ENCODE peak calls at places on chromosomes 6 and 20, in six cellular contexts. One of them, this sample, is unnamed.
A peak's percentile ranks its signal among the peaks of the same experiment; 100 is the strongest.

GRCh38 chr20:47950103-47950502 is 164.8 kb upstream of the SULF2 start:
- DNase-seq in HepG2: no peak
- DNase-seq in suprapubic skin: no peak
- DNase-seq in GM12878: no peak
- DNase-seq in SK-N-SH: peak; percentile 40
- DNase-seq in stomach: no peak
- DNase-seq in this sample: no peak

GRCh38 chr20:56111951-56112730 is 106.8 kb upstream of the CBLN4 start:
- DNase-seq in suprapubic skin: no peak
- DNase-seq in HepG2: no peak
- DNase-seq in SK-N-SH: no peak
- DNase-seq in stomach: no peak
- DNase-seq in GM12878: no peak
- DNase-seq in this sample: no peak

GRCh38 chr6:36327226-36328009 is 9.3 kb downstream of the BNIP5 start:
- DNase-seq in SK-N-SH: no peak
- DNase-seq in stomach: no peak
- DNase-seq in suprapubic skin: no peak
- DNase-seq in HepG2: no peak
- DNase-seq in GM12878: no peak
- DNase-seq in this sample: no peak

GRCh38 chr20:22562620-22563019 is 21.8 kb downstream of the FOXA2 start:
- DNase-seq in SK-N-SH: no peak
- DNase-seq in stomach: no peak
- DNase-seq in suprapubic skin: no peak
- DNase-seq in HepG2: no peak
- DNase-seq in GM12878: no peak
- DNase-seq in this sample: no peak

GRCh38 chr20:38932457-38933120 is 6.4 kb downstream of the FAM83D start:
- DNase-seq in HepG2: no peak
- DNase-seq in stomach: no peak
- DNase-seq in SK-N-SH: no peak
- DNase-seq in suprapubic skin: no peak
- DNase-seq in GM12878: no peak
- DNase-seq in this sample: no peak

GRCh38 chr6:63546236-63546635 is 26.0 kb upstream of the LOC128125822 start:
- DNase-seq in GM12878: no peak
- DNase-seq in HepG2: no peak
- DNase-seq in stomach: no peak
- DNase-seq in SK-N-SH: no peak
- DNase-seq in suprapubic skin: no peak
- DNase-seq in this sample: no peak

GRCh38 chr20:64228086-64228485 is 27.5 kb upstream of the PCMTD2 start:
- DNase-seq in SK-N-SH: no peak
- DNase-seq in stomach: no peak
- DNase-seq in HepG2: no peak
- DNase-seq in suprapubic skin: no peak
- DNase-seq in GM12878: no peak
- DNase-seq in this sample: no peak

GRCh38 chr20:48308882-48309281 is 518.9 kb downstream of the PREX1 start:
- DNase-seq in HepG2: no peak
- DNase-seq in GM12878: no peak
- DNase-seq in suprapubic skin: no peak
- DNase-seq in SK-N-SH: no peak
- DNase-seq in stomach: no peak
- DNase-seq in this sample: no peak

GRCh38 chr6:33579828-33580714 is at the start of gene BAK1:
- DNase-seq in SK-N-SH: peak; percentile 97
- DNase-seq in stomach: peak; percentile 93
- DNase-seq in suprapubic skin: peak; percentile 95
- DNase-seq in HepG2: peak; percentile 93
- DNase-seq in GM12878: peak; percentile 56
- DNase-seq in this sample: no peak

GRCh38 chr20:38450412-38450975 is 15.4 kb upstream of the SNHG17 start:
- DNase-seq in SK-N-SH: no peak
- DNase-seq in HepG2: no peak
- DNase-seq in GM12878: no peak
- DNase-seq in suprapubic skin: no peak
- DNase-seq in stomach: no peak
- DNase-seq in this sample: no peak

GRCh38 chr6:15927531-15928230 is 201.2 kb upstream of the MYLIP start:
- DNase-seq in SK-N-SH: no peak
- DNase-seq in stomach: no peak
- DNase-seq in suprapubic skin: no peak
- DNase-seq in HepG2: no peak
- DNase-seq in GM12878: no peak
- DNase-seq in this sample: no peak

GRCh38 chr6:16095180-16095579 is 33.7 kb upstream of the MYLIP start:
- DNase-seq in HepG2: no peak
- DNase-seq in stomach: no peak
- DNase-seq in GM12878: no peak
- DNase-seq in suprapubic skin: no peak
- DNase-seq in SK-N-SH: no peak
- DNase-seq in this sample: no peak

GRCh38 chr6:148628251-148628650 is 118.6 kb upstream of the UST start:
- DNase-seq in HepG2: no peak
- DNase-seq in SK-N-SH: no peak
- DNase-seq in GM12878: no peak
- DNase-seq in stomach: no peak
- DNase-seq in suprapubic skin: no peak
- DNase-seq in this sample: no peak

GRCh38 chr6:43184268-43184985 is 2.4 kb downstream of the CUL9 start:
- DNase-seq in HepG2: no peak
- DNase-seq in SK-N-SH: no peak
- DNase-seq in GM12878: no peak
- DNase-seq in stomach: no peak
- DNase-seq in suprapubic skin: peak; percentile 60
- DNase-seq in this sample: no peak

GRCh38 chr6:161038229-161039003 is 46.8 kb downstream of the MAP3K4 start:
- DNase-seq in stomach: no peak
- DNase-seq in HepG2: no peak
- DNase-seq in GM12878: peak; percentile 72
- DNase-seq in suprapubic skin: no peak
- DNase-seq in SK-N-SH: no peak
- DNase-seq in this sample: no peak

GRCh38 chr6:156658186-156658585 is 119.0 kb upstream of the ARID1B start:
- DNase-seq in stomach: no peak
- DNase-seq in suprapubic skin: no peak
- DNase-seq in HepG2: no peak
- DNase-seq in GM12878: no peak
- DNase-seq in SK-N-SH: no peak
- DNase-seq in this sample: no peak

GRCh38 chr6:53929340-53930120 is 134.7 kb downstream of the LRRC1 start:
- DNase-seq in GM12878: no peak
- DNase-seq in SK-N-SH: no peak
- DNase-seq in suprapubic skin: peak; percentile 71
- DNase-seq in HepG2: no peak
- DNase-seq in stomach: no peak
- DNase-seq in this sample: no peak

GRCh38 chr20:23776067-23776771 is 25.5 kb upstream of the CST1 start:
- DNase-seq in GM12878: no peak
- DNase-seq in stomach: no peak
- DNase-seq in SK-N-SH: no peak
- DNase-seq in HepG2: no peak
- DNase-seq in suprapubic skin: no peak
- DNase-seq in this sample: peak; percentile 77

GRCh38 chr6:33914519-33915120 is 110.8 kb upstream of the MLN start:
- DNase-seq in suprapubic skin: no peak
- DNase-seq in stomach: no peak
- DNase-seq in SK-N-SH: no peak
- DNase-seq in HepG2: no peak
- DNase-seq in GM12878: no peak
- DNase-seq in this sample: no peak

GRCh38 chr6:72132851-72133250 is 246.5 kb downstream of the RIMS1 start:
- DNase-seq in SK-N-SH: peak; percentile 23
- DNase-seq in stomach: no peak
- DNase-seq in suprapubic skin: no peak
- DNase-seq in GM12878: no peak
- DNase-seq in HepG2: no peak
- DNase-seq in this sample: no peak

GRCh38 chr20:20199338-20200160 is 147.2 kb downstream of the CFAP61 start:
- DNase-seq in SK-N-SH: peak; percentile 76
- DNase-seq in stomach: no peak
- DNase-seq in suprapubic skin: no peak
- DNase-seq in HepG2: no peak
- DNase-seq in GM12878: no peak
- DNase-seq in this sample: no peak

GRCh38 chr6:129542705-129543104 is 167.3 kb downstream of the ARHGAP18 start:
- DNase-seq in GM12878: no peak
- DNase-seq in SK-N-SH: no peak
- DNase-seq in HepG2: no peak
- DNase-seq in suprapubic skin: no peak
- DNase-seq in stomach: no peak
- DNase-seq in this sample: no peak

GRCh38 chr6:111464184-111464583 is 18.8 kb downstream of the REV3L start:
- DNase-seq in SK-N-SH: no peak
- DNase-seq in GM12878: no peak
- DNase-seq in stomach: no peak
- DNase-seq in HepG2: peak; percentile 62
- DNase-seq in suprapubic skin: no peak
- DNase-seq in this sample: no peak

GRCh38 chr20:528923-529594 is 14.5 kb downstream of the CSNK2A1 start:
- DNase-seq in HepG2: no peak
- DNase-seq in suprapubic skin: no peak
- DNase-seq in stomach: no peak
- DNase-seq in SK-N-SH: no peak
- DNase-seq in GM12878: no peak
- DNase-seq in this sample: no peak

GRCh38 chr20:3209023-3209945 is at the start of gene ITPA:
- DNase-seq in GM12878: no peak
- DNase-seq in stomach: peak; percentile 57
- DNase-seq in suprapubic skin: peak; percentile 77
- DNase-seq in HepG2: peak; percentile 75
- DNase-seq in SK-N-SH: peak; percentile 89
- DNase-seq in this sample: no peak

GRCh38 chr20:19975901-19976300 is 41.3 kb upstream of the NAA20 start:
- DNase-seq in GM12878: no peak
- DNase-seq in stomach: peak; percentile 46
- DNase-seq in suprapubic skin: no peak
- DNase-seq in SK-N-SH: no peak
- DNase-seq in HepG2: no peak
- DNase-seq in this sample: no peak

GRCh38 chr6:166655251-166655650 is 28.2 kb upstream of the RPS6KA2 start:
- DNase-seq in HepG2: peak; percentile 15
- DNase-seq in suprapubic skin: no peak
- DNase-seq in SK-N-SH: no peak
- DNase-seq in GM12878: no peak
- DNase-seq in stomach: peak; percentile 37
- DNase-seq in this sample: no peak

DNA sequence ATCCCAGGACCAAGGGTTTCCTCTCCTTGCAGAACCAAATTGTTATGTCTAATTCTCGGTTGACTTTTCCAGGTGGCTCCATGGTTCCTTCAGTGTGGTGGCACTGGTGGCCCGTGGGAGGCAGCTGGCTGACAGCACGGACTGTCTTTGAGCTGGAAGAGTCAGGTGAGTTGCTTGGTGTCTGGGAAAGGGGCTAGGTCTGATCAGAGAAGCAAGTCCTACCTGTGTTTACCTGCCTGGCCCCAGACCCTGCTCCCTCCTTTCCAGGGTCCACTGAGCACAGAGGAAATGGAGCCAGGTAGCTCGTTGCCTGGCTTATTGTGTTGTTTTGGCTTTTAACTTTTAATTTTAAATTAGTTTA is 111.8 kb downstream of the BANF2 start:
- DNase-seq in HepG2: no peak
- DNase-seq in suprapubic skin: no peak
- DNase-seq in GM12878: no peak
- DNase-seq in stomach: no peak
- DNase-seq in SK-N-SH: no peak
- DNase-seq in this sample: no peak
- TF ChIP-seq POLR2AphosphoS5 in HepG2: no peak
- TF ChIP-seq POLR2AphosphoS5 in suprapubic skin: no peak
- TF ChIP-seq POLR2AphosphoS5 in GM12878: no peak
- TF ChIP-seq POLR2AphosphoS5 in stomach: no peak
- TF ChIP-seq POLR2AphosphoS5 in SK-N-SH: no peak
- TF ChIP-seq POLR2AphosphoS5 in this sample: no peak

DNA sequence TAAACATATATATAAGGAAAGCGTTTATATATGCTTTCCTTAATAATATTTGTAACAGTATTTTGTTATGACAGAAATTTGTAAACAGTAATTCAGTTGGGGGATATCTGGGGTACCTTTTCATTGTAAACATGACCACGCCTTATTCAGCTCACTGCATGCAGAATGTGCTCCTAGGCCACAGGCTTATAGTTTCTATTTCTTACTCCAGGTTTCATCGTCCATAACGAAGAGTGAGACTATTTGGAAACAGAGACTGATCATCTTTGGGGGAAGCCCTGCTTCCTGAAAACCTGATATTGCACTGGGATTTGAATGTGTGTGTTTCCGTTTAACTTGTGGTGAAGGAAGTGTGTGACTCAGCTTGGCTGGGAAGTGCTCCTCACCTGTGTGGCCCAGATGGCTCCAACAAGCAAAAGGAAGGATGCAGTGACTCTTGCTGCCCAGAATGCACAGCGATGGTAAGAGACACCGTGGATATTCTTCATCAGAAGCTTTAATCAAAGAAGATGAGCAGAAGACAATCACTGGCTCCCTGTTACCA is 19.6 kb upstream of the LTV1 start:
- DNase-seq in stomach: no peak
- DNase-seq in SK-N-SH: no peak
- DNase-seq in HepG2: no peak
- DNase-seq in suprapubic skin: no peak
- DNase-seq in GM12878: no peak
- DNase-seq in this sample: no peak
- TF ChIP-seq POLR2AphosphoS5 in stomach: no peak
- TF ChIP-seq POLR2AphosphoS5 in SK-N-SH: no peak
- TF ChIP-seq POLR2AphosphoS5 in HepG2: no peak
- TF ChIP-seq POLR2AphosphoS5 in suprapubic skin: no peak
- TF ChIP-seq POLR2AphosphoS5 in GM12878: no peak
- TF ChIP-seq POLR2AphosphoS5 in this sample: no peak

GRCh38 chr6:137313211-137313610 is 94.0 kb upstream of the IFNGR1 start:
- DNase-seq in stomach: no peak
- DNase-seq in GM12878: no peak
- DNase-seq in SK-N-SH: no peak
- DNase-seq in suprapubic skin: no peak
- DNase-seq in HepG2: no peak
- DNase-seq in this sample: no peak

GRCh38 chr6:137307163-137307851 is 88.1 kb upstream of the IFNGR1 start:
- DNase-seq in GM12878: no peak
- DNase-seq in stomach: no peak
- DNase-seq in SK-N-SH: no peak
- DNase-seq in suprapubic skin: no peak
- DNase-seq in HepG2: no peak
- DNase-seq in this sample: no peak

GRCh38 chr6:137311940-137312339 is 92.8 kb upstream of the IFNGR1 start:
- DNase-seq in GM12878: no peak
- DNase-seq in suprapubic skin: no peak
- DNase-seq in HepG2: no peak
- DNase-seq in SK-N-SH: no peak
- DNase-seq in stomach: no peak
- DNase-seq in this sample: no peak

GRCh38 chr6:137313928-137314855 is 95.0 kb upstream of the IFNGR1 start:
- DNase-seq in suprapubic skin: peak; percentile 81
- DNase-seq in SK-N-SH: peak; percentile 64
- DNase-seq in HepG2: peak; percentile 71
- DNase-seq in stomach: peak; percentile 72
- DNase-seq in GM12878: peak; percentile 43
- DNase-seq in this sample: no peak

GRCh38 chr6:137309078-137309762 is 90.0 kb upstream of the IFNGR1 start:
- DNase-seq in stomach: peak; percentile 86
- DNase-seq in GM12878: peak; percentile 15
- DNase-seq in HepG2: peak; percentile 56
- DNase-seq in SK-N-SH: peak; percentile 3
- DNase-seq in suprapubic skin: peak; percentile 81
- DNase-seq in this sample: no peak
- TF ChIP-seq POLR2AphosphoS5 in stomach: peak; percentile 23
- TF ChIP-seq POLR2AphosphoS5 in GM12878: no peak
- TF ChIP-seq POLR2AphosphoS5 in HepG2: no peak
- TF ChIP-seq POLR2AphosphoS5 in SK-N-SH: no peak
- TF ChIP-seq POLR2AphosphoS5 in suprapubic skin: no peak
- TF ChIP-seq POLR2AphosphoS5 in this sample: no peak

GRCh38 chr6:97819680-97820079 is 536.7 kb upstream of the MMS22L start:
- DNase-seq in suprapubic skin: no peak
- DNase-seq in SK-N-SH: no peak
- DNase-seq in HepG2: no peak
- DNase-seq in GM12878: no peak
- DNase-seq in stomach: no peak
- DNase-seq in this sample: no peak
- TF ChIP-seq POLR2AphosphoS5 in suprapubic skin: no peak
- TF ChIP-seq POLR2AphosphoS5 in SK-N-SH: no peak
- TF ChIP-seq POLR2AphosphoS5 in HepG2: no peak
- TF ChIP-seq POLR2AphosphoS5 in GM12878: no peak
- TF ChIP-seq POLR2AphosphoS5 in stomach: no peak
- TF ChIP-seq POLR2AphosphoS5 in this sample: no peak

This sample was measured in vagina.